ENCODE peak calls at places on chromosome 17, in seven cellular contexts. One of them, this sample, is unnamed.

GRCh38 chr17:74513987-74514631 is 17.2 kb downstream of the CD300LB start:
- DNase-seq in Panc1: peak; percentile 55
- DNase-seq in breast epithelium: peak; percentile 35
- DNase-seq in cardiac muscle cell: peak; percentile 40
- DNase-seq in adrenal gland: peak; percentile 45
- DNase-seq in psoas muscle: no peak
- DNase-seq in left lung: no peak
- DNase-seq in this sample: no peak

GRCh38 chr17:17056167-17056562 is 13.9 kb downstream of the MPRIP start:
- DNase-seq in psoas muscle: no peak
- DNase-seq in left lung: no peak
- DNase-seq in cardiac muscle cell: no peak
- DNase-seq in adrenal gland: peak; percentile 17
- DNase-seq in Panc1: no peak
- DNase-seq in breast epithelium: peak; percentile 84
- DNase-seq in this sample: peak; percentile 59

GRCh38 chr17:45013021-45013997 is 38.1 kb downstream of the DCAKD start:
- DNase-seq in Panc1: no peak
- DNase-seq in cardiac muscle cell: no peak
- DNase-seq in left lung: no peak
- DNase-seq in breast epithelium: no peak
- DNase-seq in adrenal gland: no peak
- DNase-seq in psoas muscle: no peak
- DNase-seq in this sample: peak; percentile 57

GRCh38 chr17:623121-623520 is 91.5 kb downstream of the VPS53 start:
- DNase-seq in cardiac muscle cell: no peak
- DNase-seq in adrenal gland: no peak
- DNase-seq in breast epithelium: no peak
- DNase-seq in left lung: no peak
- DNase-seq in psoas muscle: no peak
- DNase-seq in Panc1: no peak
- DNase-seq in this sample: no peak

GRCh38 chr17:41586863-41587495 is at the start of gene KRT14:
- DNase-seq in psoas muscle: no peak
- DNase-seq in left lung: no peak
- DNase-seq in Panc1: no peak
- DNase-seq in breast epithelium: peak; percentile 83
- DNase-seq in cardiac muscle cell: no peak
- DNase-seq in adrenal gland: no peak
- DNase-seq in this sample: no peak

GRCh38 chr17:55264640-55265298 is at the start of gene HLF:
- DNase-seq in psoas muscle: peak; percentile 92
- DNase-seq in Panc1: no peak
- DNase-seq in breast epithelium: peak; percentile 80
- DNase-seq in adrenal gland: peak; percentile 79
- DNase-seq in cardiac muscle cell: peak; percentile 91
- DNase-seq in left lung: peak; percentile 87
- DNase-seq in this sample: peak; percentile 85

GRCh38 chr17:65498831-65499230 is 62.6 kb downstream of the AXIN2 start:
- DNase-seq in Panc1: no peak
- DNase-seq in left lung: no peak
- DNase-seq in breast epithelium: peak; percentile 23
- DNase-seq in adrenal gland: no peak
- DNase-seq in cardiac muscle cell: no peak
- DNase-seq in psoas muscle: no peak
- DNase-seq in this sample: no peak

GRCh38 chr17:68197091-68197996 is 50.5 kb upstream of the AMZ2 start:
- DNase-seq in adrenal gland: no peak
- DNase-seq in psoas muscle: peak; percentile 70
- DNase-seq in left lung: no peak
- DNase-seq in breast epithelium: no peak
- DNase-seq in Panc1: no peak
- DNase-seq in cardiac muscle cell: no peak
- DNase-seq in this sample: peak; percentile 54

GRCh38 chr17:75135452-75135851 is 3.9 kb upstream of the NT5C start:
- DNase-seq in breast epithelium: no peak
- DNase-seq in psoas muscle: no peak
- DNase-seq in left lung: no peak
- DNase-seq in Panc1: no peak
- DNase-seq in adrenal gland: no peak
- DNase-seq in cardiac muscle cell: no peak
- DNase-seq in this sample: no peak

GRCh38 chr17:17204041-17204591 is 2.0 kb downstream of the PLD6 start:
- DNase-seq in Panc1: no peak
- DNase-seq in breast epithelium: peak; percentile 85
- DNase-seq in cardiac muscle cell: no peak
- DNase-seq in psoas muscle: peak; percentile 82
- DNase-seq in left lung: peak; percentile 73
- DNase-seq in adrenal gland: peak; percentile 85
- DNase-seq in this sample: peak; percentile 76

GRCh38 chr17:75130632-75131277 is 787 bp downstream of the NT5C start:
- DNase-seq in breast epithelium: no peak
- DNase-seq in Panc1: no peak
- DNase-seq in cardiac muscle cell: peak; percentile 76
- DNase-seq in psoas muscle: peak; percentile 67
- DNase-seq in left lung: no peak
- DNase-seq in adrenal gland: peak; percentile 61
- DNase-seq in this sample: peak; percentile 79

GRCh38 chr17:49218941-49219913 is 8.7 kb downstream of the ABI3 start:
- DNase-seq in left lung: peak; percentile 88
- DNase-seq in cardiac muscle cell: no peak
- DNase-seq in psoas muscle: peak; percentile 56
- DNase-seq in adrenal gland: no peak
- DNase-seq in breast epithelium: no peak
- DNase-seq in Panc1: no peak
- DNase-seq in this sample: peak; percentile 82

GRCh38 chr17:298791-299450 is 53.7 kb downstream of the RPH3AL start:
- DNase-seq in Panc1: no peak
- DNase-seq in breast epithelium: peak; percentile 49
- DNase-seq in left lung: peak; percentile 54
- DNase-seq in psoas muscle: peak; percentile 86
- DNase-seq in adrenal gland: peak; percentile 45
- DNase-seq in cardiac muscle cell: no peak
- DNase-seq in this sample: peak; percentile 90

DNA sequence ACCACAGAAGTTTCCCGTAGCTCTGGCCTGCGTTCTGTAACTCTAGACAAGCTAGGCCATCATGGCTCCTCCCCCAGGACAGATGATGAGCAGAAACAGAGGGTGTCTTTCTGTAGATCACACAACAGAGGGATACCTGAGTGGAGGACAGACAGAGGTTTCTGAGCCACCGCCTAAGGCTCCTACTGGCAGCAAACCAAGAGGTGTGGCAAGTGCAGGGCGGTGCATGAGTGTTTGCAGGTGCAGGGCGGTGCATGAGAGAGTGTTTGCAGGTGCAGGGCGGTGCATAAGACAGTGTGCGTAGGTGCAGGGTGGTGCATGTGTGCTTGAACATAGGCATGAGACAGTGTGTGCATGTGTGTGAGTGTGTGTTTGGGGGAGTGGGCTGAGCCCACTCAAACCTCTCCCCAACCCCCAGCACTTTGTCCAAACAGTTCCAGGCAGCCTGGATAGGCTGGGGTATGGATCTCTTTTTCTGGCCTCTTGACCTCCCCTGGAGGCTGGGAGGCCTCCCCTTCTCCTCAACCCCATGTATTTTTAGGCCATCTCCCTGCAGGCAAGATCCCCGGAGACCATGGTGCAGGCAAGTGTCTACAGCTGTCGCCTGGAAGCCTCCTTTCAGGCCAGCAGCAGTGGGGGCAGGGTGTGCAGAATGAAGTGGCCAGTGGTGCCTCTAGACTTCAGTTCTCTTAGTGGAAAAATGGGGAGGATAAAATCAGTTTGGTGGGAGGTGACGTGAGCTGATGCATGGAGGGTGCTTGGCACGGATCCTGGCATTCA is 53.4 kb upstream of the CBX4 start:
- DNase-seq in left lung: no peak
- DNase-seq in Panc1: no peak
- DNase-seq in adrenal gland: no peak
- DNase-seq in breast epithelium: peak; percentile 38
- DNase-seq in psoas muscle: no peak
- DNase-seq in cardiac muscle cell: no peak
- DNase-seq in this sample: no peak
- H3K27ac ChIP-seq in left lung: no peak overlapping the region
- H3K27ac ChIP-seq in Panc1: no peak overlapping the region
- H3K27ac ChIP-seq in adrenal gland: no peak overlapping the region
- H3K27ac ChIP-seq in breast epithelium: no peak overlapping the region
- H3K27ac ChIP-seq in psoas muscle: no peak overlapping the region
- H3K27ac ChIP-seq in cardiac muscle cell: no peak overlapping the region
- H3K27ac ChIP-seq in this sample: no peak overlapping the region

DNA sequence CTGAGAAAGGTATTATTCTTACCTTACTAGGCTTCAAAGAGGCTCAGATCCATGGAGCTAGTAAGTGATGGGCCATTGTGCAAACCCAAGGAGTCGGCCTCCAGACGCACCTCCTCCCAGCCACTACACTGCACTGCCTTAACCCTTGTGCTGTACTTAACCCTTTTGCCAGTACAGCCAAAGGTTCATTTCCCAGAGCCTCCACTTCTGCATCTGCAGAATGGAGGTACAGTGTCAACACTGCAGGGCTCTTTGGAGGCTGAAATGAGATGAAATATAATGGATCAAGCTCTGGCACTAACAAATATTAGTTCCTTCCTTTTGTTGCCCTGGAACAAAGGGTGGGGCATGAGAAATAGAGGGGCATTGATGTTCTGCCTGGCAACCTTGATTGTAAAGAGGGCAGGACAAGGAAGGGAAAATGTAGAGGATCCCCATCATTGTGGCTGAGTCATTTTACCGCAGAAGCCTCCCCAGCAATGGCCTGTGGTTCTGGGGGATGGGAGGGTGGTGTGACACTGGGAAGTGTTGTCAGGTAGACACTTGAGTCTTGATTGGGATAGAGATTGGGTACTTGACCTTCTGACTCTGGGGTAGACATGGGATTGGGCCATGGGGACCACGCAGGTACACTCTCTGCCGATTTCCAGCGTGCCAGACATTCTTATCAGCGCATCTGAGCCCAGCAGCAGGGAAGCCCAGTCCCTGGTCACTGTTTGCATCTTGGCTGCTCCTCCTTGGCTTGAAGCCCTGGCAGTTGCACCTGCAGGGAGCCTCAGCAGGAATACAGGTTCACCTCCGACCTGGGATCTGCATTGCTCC is 84.0 kb downstream of the MSI2 start:
- DNase-seq in breast epithelium: no peak
- DNase-seq in left lung: no peak
- DNase-seq in adrenal gland: no peak
- DNase-seq in psoas muscle: no peak
- DNase-seq in cardiac muscle cell: no peak
- DNase-seq in Panc1: no peak
- DNase-seq in this sample: no peak
- H3K4me1 ChIP-seq in breast epithelium: no peaks in the 10 kb centered on the region
- H3K4me1 ChIP-seq in left lung: no peaks in the 10 kb centered on the region
- H3K4me1 ChIP-seq in adrenal gland: peaks cover 9% of the 10 kb centered on the region
- H3K4me1 ChIP-seq in psoas muscle: peaks cover 39% of the 10 kb centered on the region
- H3K4me1 ChIP-seq in cardiac muscle cell: peaks cover 12% of the 10 kb centered on the region
- H3K4me1 ChIP-seq in Panc1: no peaks in the 10 kb centered on the region
- H3K4me1 ChIP-seq in this sample: peaks cover 5% of the 10 kb centered on the region

GRCh38 chr17:42797067-42798007 is 1.2 kb downstream of the COA3 start:
- DNase-seq in adrenal gland: no peak
- DNase-seq in Panc1: no peak
- DNase-seq in breast epithelium: no peak
- DNase-seq in left lung: no peak
- DNase-seq in cardiac muscle cell: no peak
- DNase-seq in psoas muscle: no peak
- DNase-seq in this sample: no peak

GRCh38 chr17:42798011-42798382 is 507 bp downstream of the COA3 start:
- DNase-seq in adrenal gland: no peak
- DNase-seq in cardiac muscle cell: no peak
- DNase-seq in Panc1: no peak
- DNase-seq in left lung: no peak
- DNase-seq in breast epithelium: no peak
- DNase-seq in psoas muscle: no peak
- DNase-seq in this sample: no peak

GRCh38 chr17:42795465-42795864 is 3.0 kb downstream of the COA3 start:
- DNase-seq in cardiac muscle cell: no peak
- DNase-seq in psoas muscle: no peak
- DNase-seq in adrenal gland: no peak
- DNase-seq in breast epithelium: no peak
- DNase-seq in Panc1: no peak
- DNase-seq in left lung: peak; percentile 45
- DNase-seq in this sample: no peak

GRCh38 chr17:42796066-42796758 is 2.3 kb downstream of the COA3 start:
- DNase-seq in psoas muscle: no peak
- DNase-seq in left lung: peak; percentile 77
- DNase-seq in adrenal gland: no peak
- DNase-seq in breast epithelium: no peak
- DNase-seq in cardiac muscle cell: no peak
- DNase-seq in Panc1: no peak
- DNase-seq in this sample: peak; percentile 51

DNA sequence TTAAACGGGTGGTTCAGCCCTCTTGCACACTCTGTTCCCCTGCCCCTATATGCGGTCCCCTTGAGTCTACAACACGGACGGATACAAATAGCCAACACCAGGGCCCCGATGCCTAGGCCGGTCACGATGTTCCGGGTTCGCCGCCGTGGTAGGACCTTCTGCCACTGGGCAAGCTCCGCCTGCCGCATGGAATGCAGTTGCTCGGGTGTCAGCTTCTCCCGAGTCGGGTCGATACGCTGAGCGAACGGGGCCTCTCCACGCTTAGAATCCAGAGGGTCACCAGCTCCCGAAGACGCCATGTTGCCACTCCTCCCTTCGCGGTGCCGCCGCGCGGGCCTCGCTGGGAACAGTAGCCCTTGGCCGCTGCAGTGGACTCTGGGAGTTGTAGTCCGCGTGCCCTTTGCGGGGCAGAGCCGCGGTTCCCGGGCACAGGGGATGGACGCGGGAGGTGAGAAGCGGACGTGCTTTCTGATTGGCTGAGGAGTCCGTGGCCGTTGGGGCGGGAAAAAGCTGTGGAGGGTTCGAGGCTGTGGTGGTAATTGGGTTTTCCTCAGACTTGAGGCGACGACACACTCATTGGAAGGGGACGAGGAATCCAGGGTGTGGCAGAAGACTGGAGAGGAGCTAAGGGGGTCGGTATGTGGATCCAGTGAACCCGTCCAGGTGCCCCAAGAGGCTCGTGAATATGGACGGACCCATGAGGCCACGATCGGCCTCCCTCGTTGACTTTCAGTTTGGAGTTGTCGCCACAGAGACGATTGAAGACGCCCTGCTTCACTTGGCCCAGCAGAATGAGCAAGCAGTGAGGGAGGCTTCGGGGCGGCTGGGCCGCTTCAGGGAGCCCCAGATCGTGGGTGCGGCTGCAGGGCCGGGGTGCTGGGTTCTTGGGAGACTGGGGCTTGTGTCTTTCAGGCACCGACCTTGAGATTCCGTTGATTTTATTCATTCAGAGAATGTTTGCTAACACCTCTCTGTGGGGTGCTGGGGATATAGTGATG is at the start of the genes CNTD1 and COA3:
- DNase-seq in breast epithelium: peak; percentile 63
- DNase-seq in psoas muscle: peak; percentile 94
- DNase-seq in Panc1: peak; percentile 20
- DNase-seq in adrenal gland: peak; percentile 91
- DNase-seq in cardiac muscle cell: peak; percentile 92
- DNase-seq in left lung: peak; percentile 96
- DNase-seq in this sample: peak; percentile 96
- H3K4me3 ChIP-seq in breast epithelium: peak within 1 kb of the TSS; percentile 75
- H3K4me3 ChIP-seq in psoas muscle: peak within 1 kb of the TSS; percentile 98
- H3K4me3 ChIP-seq in Panc1: peak within 1 kb of the TSS; percentile 90
- H3K4me3 ChIP-seq in adrenal gland: peak within 1 kb of the TSS; percentile 70
- H3K4me3 ChIP-seq in cardiac muscle cell: peak within 1 kb of the TSS; percentile 72
- H3K4me3 ChIP-seq in left lung: peak within 1 kb of the TSS; percentile 81
- H3K4me3 ChIP-seq in this sample: peak within 1 kb of the TSS; percentile 48

GRCh38 chr17:14068542-14069250 is 608 bp upstream of the COX10 start:
- DNase-seq in Panc1: no peak
- DNase-seq in psoas muscle: no peak
- DNase-seq in adrenal gland: no peak
- DNase-seq in cardiac muscle cell: no peak
- DNase-seq in left lung: no peak
- DNase-seq in breast epithelium: no peak
- DNase-seq in this sample: no peak
- H3K27ac ChIP-seq in Panc1: peak overlapping the region; percentile 76
- H3K27ac ChIP-seq in psoas muscle: peak overlapping the region; percentile 91
- H3K27ac ChIP-seq in adrenal gland: peak overlapping the region; percentile 61
- H3K27ac ChIP-seq in cardiac muscle cell: peak overlapping the region; percentile 97
- H3K27ac ChIP-seq in left lung: peak overlapping the region; percentile 70
- H3K27ac ChIP-seq in breast epithelium: peak overlapping the region; percentile 79
- H3K27ac ChIP-seq in this sample: peak overlapping the region; percentile 34